ENCODE peak calls at places on chromosome 16, in six cellular contexts. One of them, this sample, is unnamed.

GRCh38 chr16:66608241-66609138 is 4.0 kb downstream of the CMTM3 start:
- DNase-seq in kidney epithelial cell: peak; percentile 71
- DNase-seq in Kasumi-1: peak; percentile 84
- DNase-seq in T47D: peak; percentile 91
- DNase-seq in transverse colon: peak; percentile 86
- DNase-seq in pancreas: peak; percentile 82
- DNase-seq in this sample: no peak

GRCh38 chr16:85057212-85057889 is 29.8 kb downstream of the KIAA0513 start:
- DNase-seq in kidney epithelial cell: no peak
- DNase-seq in T47D: peak; percentile 62
- DNase-seq in pancreas: no peak
- DNase-seq in Kasumi-1: no peak
- DNase-seq in transverse colon: no peak
- DNase-seq in this sample: no peak

GRCh38 chr16:27901956-27902355 is 161.6 kb downstream of the GSG1L start:
- DNase-seq in transverse colon: no peak
- DNase-seq in Kasumi-1: no peak
- DNase-seq in pancreas: no peak
- DNase-seq in kidney epithelial cell: no peak
- DNase-seq in T47D: no peak
- DNase-seq in this sample: no peak

GRCh38 chr16:9092282-9092962 is 978 bp downstream of the HAPSTR1 start:
- DNase-seq in T47D: no peak
- DNase-seq in transverse colon: peak; percentile 49
- DNase-seq in Kasumi-1: no peak
- DNase-seq in pancreas: peak; percentile 50
- DNase-seq in kidney epithelial cell: no peak
- DNase-seq in this sample: no peak

GRCh38 chr16:56279132-56279531 is 87.8 kb downstream of the GNAO1 start:
- DNase-seq in kidney epithelial cell: no peak
- DNase-seq in pancreas: no peak
- DNase-seq in transverse colon: peak; percentile 35
- DNase-seq in T47D: no peak
- DNase-seq in Kasumi-1: peak; percentile 21
- DNase-seq in this sample: no peak

GRCh38 chr16:67736858-67737257 is 17.7 kb upstream of the GFOD2 start:
- DNase-seq in kidney epithelial cell: no peak
- DNase-seq in transverse colon: no peak
- DNase-seq in pancreas: no peak
- DNase-seq in T47D: no peak
- DNase-seq in Kasumi-1: no peak
- DNase-seq in this sample: no peak

GRCh38 chr16:55480228-55480655 is 1.2 kb downstream of the MMP2 start:
- DNase-seq in transverse colon: peak; percentile 71
- DNase-seq in Kasumi-1: no peak
- DNase-seq in pancreas: peak; percentile 64
- DNase-seq in kidney epithelial cell: no peak
- DNase-seq in T47D: no peak
- DNase-seq in this sample: peak; percentile 63

GRCh38 chr16:2842340-2843000 is 12.4 kb downstream of the ZG16B start:
- DNase-seq in kidney epithelial cell: no peak
- DNase-seq in T47D: no peak
- DNase-seq in Kasumi-1: no peak
- DNase-seq in pancreas: peak; percentile 35
- DNase-seq in transverse colon: peak; percentile 52
- DNase-seq in this sample: no peak

GRCh38 chr16:2973081-2973480 is 3.9 kb downstream of the PAQR4 start:
- DNase-seq in pancreas: no peak
- DNase-seq in transverse colon: no peak
- DNase-seq in Kasumi-1: no peak
- DNase-seq in kidney epithelial cell: no peak
- DNase-seq in T47D: no peak
- DNase-seq in this sample: no peak

GRCh38 chr16:31513126-31513525 is 4.9 kb upstream of the RUSF1 start:
- DNase-seq in Kasumi-1: no peak
- DNase-seq in T47D: no peak
- DNase-seq in pancreas: no peak
- DNase-seq in kidney epithelial cell: no peak
- DNase-seq in transverse colon: no peak
- DNase-seq in this sample: no peak

GRCh38 chr16:85569615-85570212 is 43.4 kb upstream of the GSE1 start:
- DNase-seq in transverse colon: peak; percentile 68
- DNase-seq in pancreas: no peak
- DNase-seq in kidney epithelial cell: no peak
- DNase-seq in T47D: peak; percentile 86
- DNase-seq in Kasumi-1: peak; percentile 90
- DNase-seq in this sample: peak; percentile 90